ENCODE peak calls at places on chromosomes 12 and 14, in four cellular contexts. One of them, this sample, is unnamed.

GRCh38 chr12:41452838-41453237 is 264.7 kb downstream of the PDZRN4 start:
- DNase-seq in aorta: no peak
- DNase-seq in substantia nigra: no peak
- DNase-seq in spleen: no peak
- DNase-seq in this sample: no peak

GRCh38 chr12:105741786-105742566 is 396.8 kb downstream of the NUAK1 start:
- DNase-seq in substantia nigra: no peak
- DNase-seq in aorta: peak; percentile 55
- DNase-seq in spleen: no peak
- DNase-seq in this sample: no peak

GRCh38 chr14:103023881-103024473 is 33.4 kb downstream of the CDC42BPB start:
- DNase-seq in aorta: no peak
- DNase-seq in spleen: peak; percentile 61
- DNase-seq in substantia nigra: no peak
- DNase-seq in this sample: no peak

GRCh38 chr14:79971330-79971729 is 240.0 kb downstream of the DIO2 start:
- DNase-seq in substantia nigra: no peak
- DNase-seq in aorta: no peak
- DNase-seq in spleen: no peak
- DNase-seq in this sample: no peak

GRCh38 chr14:61640158-61640833 is 55.0 kb upstream of the HIF1A start:
- DNase-seq in substantia nigra: no peak
- DNase-seq in aorta: peak; percentile 55
- DNase-seq in spleen: no peak
- DNase-seq in this sample: no peak

GRCh38 chr12:123083661-123084571 is 67.0 kb downstream of the PITPNM2 start:
- DNase-seq in spleen: no peak
- DNase-seq in aorta: no peak
- DNase-seq in substantia nigra: no peak
- DNase-seq in this sample: no peak

GRCh38 chr12:30595742-30596141 is 99.9 kb downstream of the IPO8 start:
- DNase-seq in spleen: no peak
- DNase-seq in substantia nigra: no peak
- DNase-seq in aorta: no peak
- DNase-seq in this sample: no peak

GRCh38 chr12:6199531-6200265 is 502 bp upstream of the CD9 start:
- DNase-seq in spleen: no peak
- DNase-seq in aorta: peak; percentile 78
- DNase-seq in substantia nigra: no peak
- DNase-seq in this sample: no peak

GRCh38 chr12:132493482-132494178 is 3.7 kb downstream of the FBRSL1 start:
- DNase-seq in substantia nigra: no peak
- DNase-seq in aorta: no peak
- DNase-seq in spleen: no peak
- DNase-seq in this sample: no peak

GRCh38 chr14:42214981-42215491 is 608.4 kb downstream of the LRFN5 start:
- DNase-seq in aorta: no peak
- DNase-seq in substantia nigra: no peak
- DNase-seq in spleen: no peak
- DNase-seq in this sample: no peak

GRCh38 chr12:28460420-28461130 is 270.3 kb downstream of the CCDC91 start:
- DNase-seq in aorta: no peak
- DNase-seq in substantia nigra: no peak
- DNase-seq in spleen: no peak
- DNase-seq in this sample: no peak

GRCh38 chr14:57346741-57347140 is 43.6 kb upstream of the NAA30 start:
- DNase-seq in aorta: no peak
- DNase-seq in substantia nigra: no peak
- DNase-seq in spleen: no peak
- DNase-seq in this sample: no peak

GRCh38 chr12:42638011-42638410 is 48.5 kb upstream of the PRICKLE1 start:
- DNase-seq in aorta: no peak
- DNase-seq in substantia nigra: no peak
- DNase-seq in spleen: no peak
- DNase-seq in this sample: no peak

GRCh38 chr14:105377555-105378182 is 20.7 kb upstream of the TEX22 start:
- DNase-seq in substantia nigra: no peak
- DNase-seq in aorta: no peak
- DNase-seq in spleen: no peak
- DNase-seq in this sample: no peak

GRCh38 chr14:61385002-61385685 is 63.8 kb downstream of the PRKCH start:
- DNase-seq in spleen: no peak
- DNase-seq in aorta: no peak
- DNase-seq in substantia nigra: no peak
- DNase-seq in this sample: no peak

GRCh38 chr12:104788848-104789271 is 169.2 kb downstream of the SLC41A2 start:
- DNase-seq in spleen: no peak
- DNase-seq in substantia nigra: no peak
- DNase-seq in aorta: peak; percentile 47
- DNase-seq in this sample: no peak

GRCh38 chr12:88570103-88570502 is 10.2 kb downstream of the KITLG start:
- DNase-seq in spleen: no peak
- DNase-seq in aorta: no peak
- DNase-seq in substantia nigra: no peak
- DNase-seq in this sample: no peak

GRCh38 chr12:7118914-7119313 is 9.8 kb downstream of the RBP5 start:
- DNase-seq in substantia nigra: no peak
- DNase-seq in aorta: peak; percentile 25
- DNase-seq in spleen: no peak
- DNase-seq in this sample: no peak

GRCh38 chr14:103385994-103386491 is 828 bp downstream of the MARK3 start:
- DNase-seq in aorta: peak; percentile 59
- DNase-seq in spleen: peak; percentile 86
- DNase-seq in substantia nigra: peak; percentile 11
- DNase-seq in this sample: no peak

GRCh38 chr12:46649433-46649832 is 176.4 kb downstream of the SLC38A4 start:
- DNase-seq in substantia nigra: no peak
- DNase-seq in spleen: no peak
- DNase-seq in aorta: no peak
- DNase-seq in this sample: no peak

GRCh38 chr14:85060116-85060515 is 469.8 kb upstream of the FLRT2 start:
- DNase-seq in substantia nigra: no peak
- DNase-seq in spleen: no peak
- DNase-seq in aorta: no peak
- DNase-seq in this sample: no peak

GRCh38 chr12:6570264-6570887 is 2.3 kb upstream of the NOP2 start:
- DNase-seq in spleen: peak; percentile 83
- DNase-seq in substantia nigra: no peak
- DNase-seq in aorta: no peak
- DNase-seq in this sample: no peak

GRCh38 chr12:116368196-116369194 is 91.0 kb upstream of the MED13L start:
- DNase-seq in spleen: peak; percentile 53
- DNase-seq in aorta: no peak
- DNase-seq in substantia nigra: no peak
- DNase-seq in this sample: no peak

GRCh38 chr12:93682846-93683261 is 5.7 kb downstream of the CRADD start:
- DNase-seq in substantia nigra: no peak
- DNase-seq in spleen: no peak
- DNase-seq in aorta: no peak
- DNase-seq in this sample: no peak

GRCh38 chr14:22893706-22894105 is 10.7 kb downstream of the REM2 start:
- DNase-seq in substantia nigra: no peak
- DNase-seq in aorta: no peak
- DNase-seq in spleen: no peak
- DNase-seq in this sample: no peak

GRCh38 chr14:22122227-22123187 is 448.9 kb upstream of the OR4E1 start:
- DNase-seq in substantia nigra: no peak
- DNase-seq in spleen: no peak
- DNase-seq in aorta: no peak
- DNase-seq in this sample: no peak

GRCh38 chr12:40770781-40771180 is 78.5 kb downstream of the CNTN1 start:
- DNase-seq in aorta: no peak
- DNase-seq in substantia nigra: no peak
- DNase-seq in spleen: no peak
- DNase-seq in this sample: no peak

GRCh38 chr12:69578283-69578682 is 7.0 kb upstream of the CCT2 start:
- DNase-seq in aorta: no peak
- DNase-seq in spleen: no peak
- DNase-seq in substantia nigra: no peak
- DNase-seq in this sample: no peak

GRCh38 chr14:52312872-52313492 is 1.1 kb upstream of the PTGER2 start:
- DNase-seq in substantia nigra: no peak
- DNase-seq in spleen: no peak
- DNase-seq in aorta: no peak
- DNase-seq in this sample: no peak

GRCh38 chr14:101073598-101073965 is 170.1 kb upstream of the RTL1 start:
- DNase-seq in aorta: no peak
- DNase-seq in spleen: peak; percentile 56
- DNase-seq in substantia nigra: no peak
- DNase-seq in this sample: no peak

GRCh38 chr12:97502600-97502999 is 40.0 kb downstream of the RMST start:
- DNase-seq in substantia nigra: no peak
- DNase-seq in aorta: no peak
- DNase-seq in spleen: no peak
- DNase-seq in this sample: no peak

GRCh38 chr12:41189395-41190251 is 1.5 kb downstream of the PDZRN4 start:
- DNase-seq in spleen: no peak
- DNase-seq in substantia nigra: no peak
- DNase-seq in aorta: no peak
- DNase-seq in this sample: no peak

GRCh38 chr14:76716285-76716684 is 45.0 kb upstream of the VASH1 start:
- DNase-seq in aorta: no peak
- DNase-seq in spleen: no peak
- DNase-seq in substantia nigra: no peak
- DNase-seq in this sample: no peak

GRCh38 chr14:90107789-90108188 is 46.0 kb downstream of the KCNK13 start:
- DNase-seq in spleen: no peak
- DNase-seq in substantia nigra: no peak
- DNase-seq in aorta: peak; percentile 52
- DNase-seq in this sample: no peak

GRCh38 chr12:92275443-92276154 is 130.0 kb upstream of the BTG1 start:
- DNase-seq in substantia nigra: no peak
- DNase-seq in aorta: no peak
- DNase-seq in spleen: no peak
- DNase-seq in this sample: no peak

DNA sequence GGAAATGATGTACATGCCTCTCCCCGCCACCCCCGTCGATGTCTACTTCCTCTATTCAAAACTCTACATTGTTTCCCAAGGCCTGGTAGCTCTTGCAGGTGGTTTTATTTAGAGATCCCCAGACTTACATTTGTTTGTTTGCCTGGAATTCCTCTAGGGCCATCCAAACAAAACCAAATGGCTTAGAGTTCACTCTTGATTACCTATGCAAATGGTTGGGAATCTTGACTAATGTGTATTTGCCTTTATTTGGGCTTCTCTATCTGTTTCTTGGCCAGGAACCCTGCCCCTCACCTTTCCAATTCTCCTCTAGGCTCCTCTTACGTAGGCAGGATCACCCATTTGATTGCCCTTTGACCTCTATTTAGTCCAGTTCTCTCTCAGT is 123.1 kb upstream of the DYRK2 start:
- DNase-seq in substantia nigra: no peak
- DNase-seq in aorta: no peak
- DNase-seq in spleen: no peak
- DNase-seq in this sample: no peak
- H3K27ac ChIP-seq in substantia nigra: no peak overlapping the region
- H3K27ac ChIP-seq in aorta: no peak overlapping the region
- H3K27ac ChIP-seq in spleen: no peak overlapping the region
- H3K27ac ChIP-seq in this sample: no peak overlapping the region

GRCh38 chr14:68564236-68564825 is 228.5 kb downstream of the ZFP36L1 start:
- DNase-seq in spleen: no peak
- DNase-seq in substantia nigra: no peak
- DNase-seq in aorta: no peak
- DNase-seq in this sample: no peak
- H3K27ac ChIP-seq in spleen: no peak overlapping the region
- H3K27ac ChIP-seq in substantia nigra: no peak overlapping the region
- H3K27ac ChIP-seq in aorta: peak overlapping the region; percentile 91
- H3K27ac ChIP-seq in this sample: peak overlapping the region; percentile 69

DNA sequence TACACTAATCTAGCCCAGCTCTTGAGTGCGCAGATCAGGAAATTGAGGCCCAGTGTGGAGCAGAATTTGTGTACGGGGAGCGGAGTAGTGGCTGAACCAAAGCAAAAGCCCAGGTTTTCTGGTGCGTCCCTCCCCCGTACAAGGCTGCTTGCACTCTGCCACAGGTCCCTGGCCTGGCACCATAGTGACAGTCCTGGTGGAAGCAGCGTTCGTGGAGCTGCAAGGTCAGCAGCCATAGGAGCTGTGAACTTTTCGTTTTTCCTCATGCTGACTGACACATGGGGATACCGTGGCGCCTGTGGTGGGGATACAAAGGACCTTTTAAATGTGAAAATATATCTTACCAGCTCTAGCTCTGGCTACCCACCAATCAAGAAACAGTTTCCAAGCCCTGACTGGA is 1.8 kb downstream of the EVL start:
- DNase-seq in substantia nigra: no peak
- DNase-seq in aorta: no peak
- DNase-seq in spleen: no peak
- DNase-seq in this sample: no peak
- H3K27ac ChIP-seq in substantia nigra: peak overlapping the region; percentile 40
- H3K27ac ChIP-seq in aorta: no peak overlapping the region
- H3K27ac ChIP-seq in spleen: peak overlapping the region; percentile 75
- H3K27ac ChIP-seq in this sample: no peak overlapping the region

GRCh38 chr12:53466640-53467039 is 14.7 kb downstream of the PCBP2 start:
- DNase-seq in substantia nigra: no peak
- DNase-seq in aorta: no peak
- DNase-seq in spleen: no peak
- DNase-seq in this sample: no peak

GRCh38 chr12:53467082-53467481 is 15.2 kb downstream of the PCBP2 start:
- DNase-seq in substantia nigra: no peak
- DNase-seq in aorta: no peak
- DNase-seq in spleen: no peak
- DNase-seq in this sample: no peak

GRCh38 chr12:53465679-53466078 is 13.8 kb downstream of the PCBP2 start:
- DNase-seq in substantia nigra: no peak
- DNase-seq in spleen: no peak
- DNase-seq in aorta: no peak
- DNase-seq in this sample: no peak

GRCh38 chr12:53467880-53468279 is 16.0 kb downstream of the PCBP2 start:
- DNase-seq in spleen: no peak
- DNase-seq in aorta: no peak
- DNase-seq in substantia nigra: no peak
- DNase-seq in this sample: no peak

GRCh38 chr12:53468286-53468685 is 16.4 kb downstream of the PCBP2 start:
- DNase-seq in substantia nigra: no peak
- DNase-seq in aorta: no peak
- DNase-seq in spleen: no peak
- DNase-seq in this sample: no peak
- H3K27ac ChIP-seq in substantia nigra: no peak overlapping the region
- H3K27ac ChIP-seq in aorta: no peak overlapping the region
- H3K27ac ChIP-seq in spleen: no peak overlapping the region
- H3K27ac ChIP-seq in this sample: no peak overlapping the region

This sample was measured in caudate nucleus.